ENCODE peak calls at places on chromosomes 5 and 9, in eight cellular contexts. D is astrocyte of the hippocampus, C is mucosa of gallbladder, T is activated T-cell treated with anti-CD3 and anti-CD28 coated beads for 4 hours, J is transverse colon, Y is AG04450, A is Ammon's horn, S is cardiac fibroblast. H is an unnamed sample.
A peak's percentile ranks its signal among the peaks of the same experiment; 100 is the strongest.

GRCh38 chr9:15249042-15249818 is 57.8 kb downstream of the TTC39B start:
- DNase-seq in D (peak; percentile 31), C (no peak), T (no peak), J (no peak), Y (no peak), A (no peak), S (peak; percentile 81), H (peak; percentile 48)

GRCh38 chr5:111742166-111742565 is 14.8 kb downstream of the NREP start:
- DNase-seq in D (no peak), C (no peak), T (no peak), J (no peak), Y (no peak), A (no peak), S (no peak), H (no peak)

GRCh38 chr5:134577022-134577795 is 51.7 kb downstream of the JADE2 start:
- DNase-seq in D (peak; percentile 50), C (no peak), T (no peak), J (no peak), Y (no peak), A (no peak), S (peak; percentile 83), H (peak; percentile 91)

GRCh38 chr5:177496111-177497010 is 1.0 kb downstream of the PDLIM7 start:
- DNase-seq in D (peak; percentile 97), C (peak; percentile 64), T (no peak), J (peak; percentile 65), Y (peak; percentile 92), A (no peak), S (peak; percentile 93), H (peak; percentile 90)

GRCh38 chr5:149001154-149001553 is 61.7 kb downstream of the SH3TC2 start:
- DNase-seq in D (no peak), C (no peak), T (no peak), J (no peak), Y (no peak), A (no peak), S (peak; percentile 57), H (no peak)

GRCh38 chr9:93255994-93256877 is 72.3 kb downstream of the WNK2 start:
- DNase-seq in D (no peak), C (no peak), T (no peak), J (peak; percentile 3), Y (no peak), A (no peak), S (no peak), H (no peak)

GRCh38 chr5:109328626-109329025 is 81.1 kb downstream of the PJA2 start:
- DNase-seq in D (no peak), C (no peak), T (no peak), J (no peak), Y (no peak), A (no peak), S (peak; percentile 38), H (no peak)

GRCh38 chr5:77644443-77645157 is 6.1 kb upstream of the OTP start:
- DNase-seq in D (no peak), C (no peak), T (no peak), J (no peak), Y (no peak), A (no peak), S (no peak), H (no peak)

GRCh38 chr5:82597437-82597836 is 319.3 kb upstream of the RPS23 start:
- DNase-seq in D (no peak), C (no peak), T (no peak), J (no peak), Y (no peak), A (no peak), S (no peak), H (no peak)

GRCh38 chr5:167561796-167562195 is 729.6 kb upstream of the WWC1 start:
- DNase-seq in D (no peak), C (no peak), T (no peak), J (no peak), Y (no peak), A (peak; percentile 27), S (no peak), H (no peak)

GRCh38 chr5:37825334-37825915 is 14.4 kb downstream of the GDNF start:
- DNase-seq in D (no peak), C (no peak), T (no peak), J (no peak), Y (no peak), A (no peak), S (no peak), H (no peak)

GRCh38 chr9:37839491-37840461 is 39.2 kb downstream of the DCAF10 start:
- DNase-seq in D (no peak), C (no peak), T (no peak), J (no peak), Y (no peak), A (no peak), S (peak; percentile 46), H (no peak)

H was measured in hepatic stellate cell.